ENCODE peak calls at places on chromosomes 11 and 22, in five cellular contexts. One of them, this sample, is unnamed.

GRCh38 chr22:41968601-41969000 is 642 bp upstream of the SEPTIN3 start:
- DNase-seq in progenitor cell of endocrine pancreas: no peak
- DNase-seq in body of pancreas: no peak
- DNase-seq in CD4-positive, alpha-beta T cell: no peak
- DNase-seq in pancreas: no peak
- DNase-seq in this sample: no peak

GRCh38 chr22:47695176-47695575 is 932.7 kb downstream of the TBC1D22A start:
- DNase-seq in progenitor cell of endocrine pancreas: no peak
- DNase-seq in body of pancreas: no peak
- DNase-seq in CD4-positive, alpha-beta T cell: no peak
- DNase-seq in pancreas: no peak
- DNase-seq in this sample: no peak

GRCh38 chr11:110200241-110200640 is 96.2 kb downstream of the RDX start:
- DNase-seq in progenitor cell of endocrine pancreas: no peak
- DNase-seq in body of pancreas: no peak
- DNase-seq in CD4-positive, alpha-beta T cell: no peak
- DNase-seq in pancreas: no peak
- DNase-seq in this sample: no peak

GRCh38 chr11:60899021-60899936 is 7.1 kb downstream of the PRPF19 start:
- DNase-seq in progenitor cell of endocrine pancreas: no peak
- DNase-seq in body of pancreas: peak; percentile 46
- DNase-seq in CD4-positive, alpha-beta T cell: no peak
- DNase-seq in pancreas: no peak
- DNase-seq in this sample: no peak

GRCh38 chr22:41919357-41920224 is 4.7 kb upstream of the SHISA8 start:
- DNase-seq in progenitor cell of endocrine pancreas: peak; percentile 46
- DNase-seq in body of pancreas: peak; percentile 56
- DNase-seq in CD4-positive, alpha-beta T cell: no peak
- DNase-seq in pancreas: peak; percentile 71
- DNase-seq in this sample: no peak

GRCh38 chr11:115128226-115128625 is 376.0 kb downstream of the CADM1 start:
- DNase-seq in progenitor cell of endocrine pancreas: no peak
- DNase-seq in body of pancreas: no peak
- DNase-seq in CD4-positive, alpha-beta T cell: no peak
- DNase-seq in pancreas: no peak
- DNase-seq in this sample: no peak

GRCh38 chr11:66068154-66068821 is 1.8 kb upstream of the PACS1 start:
- DNase-seq in progenitor cell of endocrine pancreas: peak; percentile 75
- DNase-seq in body of pancreas: peak; percentile 73
- DNase-seq in CD4-positive, alpha-beta T cell: peak; percentile 72
- DNase-seq in pancreas: peak; percentile 83
- DNase-seq in this sample: peak; percentile 84

GRCh38 chr11:35523861-35524260 is 1.6 kb downstream of the PAMR1 start:
- DNase-seq in progenitor cell of endocrine pancreas: no peak
- DNase-seq in body of pancreas: no peak
- DNase-seq in CD4-positive, alpha-beta T cell: no peak
- DNase-seq in pancreas: no peak
- DNase-seq in this sample: no peak

GRCh38 chr22:37464181-37464580 is 22.0 kb downstream of the MFNG start:
- DNase-seq in progenitor cell of endocrine pancreas: no peak
- DNase-seq in body of pancreas: no peak
- DNase-seq in CD4-positive, alpha-beta T cell: no peak
- DNase-seq in pancreas: no peak
- DNase-seq in this sample: no peak

GRCh38 chr11:36155770-36156485 is 133.3 kb downstream of the COMMD9 start:
- DNase-seq in progenitor cell of endocrine pancreas: no peak
- DNase-seq in body of pancreas: no peak
- DNase-seq in CD4-positive, alpha-beta T cell: no peak
- DNase-seq in pancreas: no peak
- DNase-seq in this sample: no peak

GRCh38 chr11:118618115-118618990 is 10.9 kb downstream of the PHLDB1 start:
- DNase-seq in progenitor cell of endocrine pancreas: no peak
- DNase-seq in body of pancreas: peak; percentile 36
- DNase-seq in CD4-positive, alpha-beta T cell: no peak
- DNase-seq in pancreas: peak; percentile 44
- DNase-seq in this sample: no peak

GRCh38 chr22:39255449-39256185 is 10.8 kb upstream of the PDGFB start:
- DNase-seq in progenitor cell of endocrine pancreas: no peak
- DNase-seq in body of pancreas: no peak
- DNase-seq in CD4-positive, alpha-beta T cell: no peak
- DNase-seq in pancreas: no peak
- DNase-seq in this sample: no peak
- TF ChIP-seq CTCF in progenitor cell of endocrine pancreas: no peak
- TF ChIP-seq CTCF in body of pancreas: no peak
- TF ChIP-seq CTCF in CD4-positive, alpha-beta T cell: no peak
- TF ChIP-seq CTCF in pancreas: no peak
- TF ChIP-seq CTCF in this sample: no peak

DNA sequence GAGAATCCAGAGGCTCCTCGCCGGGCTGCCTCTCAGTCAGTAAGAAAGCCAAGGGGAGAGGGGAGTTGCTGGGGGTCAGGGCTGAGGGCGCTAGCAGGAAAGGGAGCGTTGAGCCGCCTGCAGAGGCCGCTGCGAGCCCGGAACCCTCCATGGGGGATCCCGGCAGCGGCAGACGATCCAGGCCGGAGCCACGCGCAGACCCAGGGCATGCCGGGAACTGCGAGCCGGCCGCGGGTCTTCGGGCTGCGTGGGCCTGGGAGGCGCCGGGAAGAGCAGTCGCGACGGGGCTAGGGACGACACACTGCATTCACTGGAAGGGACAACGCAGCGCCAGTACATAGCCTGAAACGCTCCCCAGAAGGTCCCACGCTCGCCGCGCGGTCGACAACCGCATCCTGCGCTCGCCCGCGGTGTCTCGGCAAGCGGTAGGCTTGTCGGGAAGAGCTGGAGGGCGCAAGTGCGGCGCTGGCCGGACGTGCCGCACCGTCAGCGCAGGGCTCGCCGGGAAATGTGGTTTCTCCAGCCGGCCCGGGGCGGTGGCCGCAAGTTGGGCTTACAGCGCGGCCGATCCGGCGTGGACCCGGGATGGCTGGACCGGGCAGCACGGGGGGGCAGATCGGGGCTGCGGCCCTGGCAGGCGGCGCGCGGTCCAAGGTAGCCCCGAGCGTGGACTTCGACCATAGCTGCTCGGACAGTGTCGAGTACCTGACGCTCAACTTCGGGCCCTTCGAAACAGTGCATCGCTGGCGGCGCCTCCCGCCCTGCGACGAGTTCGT is at the start of gene LZTR1:
- DNase-seq in progenitor cell of endocrine pancreas: peak; percentile 58
- DNase-seq in body of pancreas: peak; percentile 80
- DNase-seq in CD4-positive, alpha-beta T cell: peak; percentile 57
- DNase-seq in pancreas: peak; percentile 93
- DNase-seq in this sample: peak; percentile 85
- TF ChIP-seq CTCF in progenitor cell of endocrine pancreas: peak; percentile 54
- TF ChIP-seq CTCF in body of pancreas: peak; percentile 49
- TF ChIP-seq CTCF in CD4-positive, alpha-beta T cell: peak; percentile 52
- TF ChIP-seq CTCF in pancreas: no peak
- TF ChIP-seq CTCF in this sample: peak; percentile 57

GRCh38 chr11:30758946-30759501 is 172.9 kb upstream of the MPPED2 start:
- DNase-seq in progenitor cell of endocrine pancreas: no peak
- DNase-seq in body of pancreas: no peak
- DNase-seq in CD4-positive, alpha-beta T cell: no peak
- DNase-seq in pancreas: no peak
- DNase-seq in this sample: no peak

GRCh38 chr11:30762188-30762587 is 176.0 kb upstream of the MPPED2 start:
- DNase-seq in progenitor cell of endocrine pancreas: no peak
- DNase-seq in body of pancreas: no peak
- DNase-seq in CD4-positive, alpha-beta T cell: no peak
- DNase-seq in pancreas: no peak
- DNase-seq in this sample: no peak

GRCh38 chr11:30753994-30754393 is 167.8 kb upstream of the MPPED2 start:
- DNase-seq in progenitor cell of endocrine pancreas: no peak
- DNase-seq in body of pancreas: no peak
- DNase-seq in CD4-positive, alpha-beta T cell: no peak
- DNase-seq in pancreas: no peak
- DNase-seq in this sample: no peak

GRCh38 chr11:30760341-30760740 is 174.2 kb upstream of the MPPED2 start:
- DNase-seq in progenitor cell of endocrine pancreas: no peak
- DNase-seq in body of pancreas: no peak
- DNase-seq in CD4-positive, alpha-beta T cell: no peak
- DNase-seq in pancreas: no peak
- DNase-seq in this sample: no peak

GRCh38 chr11:30758012-30758411 is 171.9 kb upstream of the MPPED2 start:
- DNase-seq in progenitor cell of endocrine pancreas: no peak
- DNase-seq in body of pancreas: no peak
- DNase-seq in CD4-positive, alpha-beta T cell: no peak
- DNase-seq in pancreas: no peak
- DNase-seq in this sample: no peak
- TF ChIP-seq CTCF in progenitor cell of endocrine pancreas: no peak
- TF ChIP-seq CTCF in body of pancreas: no peak
- TF ChIP-seq CTCF in CD4-positive, alpha-beta T cell: no peak
- TF ChIP-seq CTCF in pancreas: no peak
- TF ChIP-seq CTCF in this sample: no peak

GRCh38 chr11:69891421-69892236 is 72.4 kb upstream of the FGF3 start:
- DNase-seq in progenitor cell of endocrine pancreas: no peak
- DNase-seq in body of pancreas: no peak
- DNase-seq in CD4-positive, alpha-beta T cell: no peak
- DNase-seq in pancreas: no peak
- DNase-seq in this sample: no peak

GRCh38 chr11:69892237-69892985 is 73.2 kb upstream of the FGF3 start:
- DNase-seq in progenitor cell of endocrine pancreas: no peak
- DNase-seq in body of pancreas: no peak
- DNase-seq in CD4-positive, alpha-beta T cell: no peak
- DNase-seq in pancreas: no peak
- DNase-seq in this sample: no peak

GRCh38 chr11:69894126-69895047 is 75.2 kb upstream of the FGF3 start:
- DNase-seq in progenitor cell of endocrine pancreas: no peak
- DNase-seq in body of pancreas: no peak
- DNase-seq in CD4-positive, alpha-beta T cell: no peak
- DNase-seq in pancreas: peak; percentile 49
- DNase-seq in this sample: no peak

GRCh38 chr11:69893631-69894030 is 74.4 kb upstream of the FGF3 start:
- DNase-seq in progenitor cell of endocrine pancreas: no peak
- DNase-seq in body of pancreas: no peak
- DNase-seq in CD4-positive, alpha-beta T cell: no peak
- DNase-seq in pancreas: peak; percentile 31
- DNase-seq in this sample: no peak

DNA sequence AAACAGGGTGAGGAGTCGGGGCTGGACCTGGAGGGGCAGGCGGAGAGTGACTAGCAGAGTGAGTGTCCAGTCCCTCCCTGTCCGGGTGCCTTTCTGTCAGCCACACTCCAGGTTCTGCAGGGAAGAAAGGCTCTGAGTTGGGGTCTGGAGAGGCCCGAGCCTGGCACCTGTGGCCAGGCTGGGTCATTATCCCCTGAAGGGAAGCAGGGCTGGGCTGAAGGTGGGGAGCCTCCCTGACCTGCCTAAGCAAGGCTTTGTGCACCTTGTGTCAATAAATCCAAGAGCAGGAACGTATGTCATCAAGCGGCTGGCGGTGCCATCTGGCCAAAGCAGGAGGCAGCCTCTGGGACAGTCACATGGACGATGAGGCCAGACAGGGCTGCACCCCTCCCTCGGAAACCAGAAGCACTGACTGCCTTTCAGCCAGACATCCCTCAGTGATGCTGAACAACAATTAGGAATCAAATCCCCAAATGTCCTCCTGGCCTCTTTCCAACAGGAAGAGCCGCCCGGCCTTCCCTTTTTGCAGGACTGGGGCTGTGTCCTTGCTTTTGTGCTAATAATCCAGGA is 73.9 kb upstream of the FGF3 start:
- DNase-seq in progenitor cell of endocrine pancreas: no peak
- DNase-seq in body of pancreas: peak; percentile 49
- DNase-seq in CD4-positive, alpha-beta T cell: no peak
- DNase-seq in pancreas: no peak
- DNase-seq in this sample: no peak
- TF ChIP-seq CTCF in progenitor cell of endocrine pancreas: no peak
- TF ChIP-seq CTCF in body of pancreas: no peak
- TF ChIP-seq CTCF in CD4-positive, alpha-beta T cell: no peak
- TF ChIP-seq CTCF in pancreas: no peak
- TF ChIP-seq CTCF in this sample: no peak

GRCh38 chr11:75425422-75425821 is 7.6 kb downstream of the KLHL35 start:
- DNase-seq in progenitor cell of endocrine pancreas: no peak
- DNase-seq in body of pancreas: no peak
- DNase-seq in CD4-positive, alpha-beta T cell: no peak
- DNase-seq in pancreas: peak; percentile 60
- DNase-seq in this sample: no peak
- TF ChIP-seq CTCF in progenitor cell of endocrine pancreas: peak; percentile 41
- TF ChIP-seq CTCF in body of pancreas: no peak
- TF ChIP-seq CTCF in CD4-positive, alpha-beta T cell: no peak
- TF ChIP-seq CTCF in pancreas: no peak
- TF ChIP-seq CTCF in this sample: peak; percentile 26

GRCh38 chr11:117565709-117566108 is 231.3 kb downstream of the DSCAML1 start:
- DNase-seq in progenitor cell of endocrine pancreas: no peak
- DNase-seq in body of pancreas: no peak
- DNase-seq in CD4-positive, alpha-beta T cell: no peak
- DNase-seq in pancreas: peak; percentile 12
- DNase-seq in this sample: no peak
- TF ChIP-seq CTCF in progenitor cell of endocrine pancreas: no peak
- TF ChIP-seq CTCF in body of pancreas: no peak
- TF ChIP-seq CTCF in CD4-positive, alpha-beta T cell: no peak
- TF ChIP-seq CTCF in pancreas: no peak
- TF ChIP-seq CTCF in this sample: no peak

GRCh38 chr22:22810471-22810870 is 77.1 kb upstream of the IGLL5 start:
- DNase-seq in progenitor cell of endocrine pancreas: no peak
- DNase-seq in body of pancreas: no peak
- DNase-seq in CD4-positive, alpha-beta T cell: no peak
- DNase-seq in pancreas: no peak
- DNase-seq in this sample: peak; percentile 64

GRCh38 chr22:22812031-22812905 is 75.3 kb upstream of the IGLL5 start:
- DNase-seq in progenitor cell of endocrine pancreas: no peak
- DNase-seq in body of pancreas: no peak
- DNase-seq in CD4-positive, alpha-beta T cell: no peak
- DNase-seq in pancreas: no peak
- DNase-seq in this sample: peak; percentile 39

GRCh38 chr22:22811016-22812009 is 76.3 kb upstream of the IGLL5 start:
- DNase-seq in progenitor cell of endocrine pancreas: no peak
- DNase-seq in body of pancreas: no peak
- DNase-seq in CD4-positive, alpha-beta T cell: no peak
- DNase-seq in pancreas: no peak
- DNase-seq in this sample: peak; percentile 39

GRCh38 chr22:22813126-22814075 is 74.2 kb upstream of the IGLL5 start:
- DNase-seq in progenitor cell of endocrine pancreas: no peak
- DNase-seq in body of pancreas: no peak
- DNase-seq in CD4-positive, alpha-beta T cell: no peak
- DNase-seq in pancreas: no peak
- DNase-seq in this sample: peak; percentile 45

DNA sequence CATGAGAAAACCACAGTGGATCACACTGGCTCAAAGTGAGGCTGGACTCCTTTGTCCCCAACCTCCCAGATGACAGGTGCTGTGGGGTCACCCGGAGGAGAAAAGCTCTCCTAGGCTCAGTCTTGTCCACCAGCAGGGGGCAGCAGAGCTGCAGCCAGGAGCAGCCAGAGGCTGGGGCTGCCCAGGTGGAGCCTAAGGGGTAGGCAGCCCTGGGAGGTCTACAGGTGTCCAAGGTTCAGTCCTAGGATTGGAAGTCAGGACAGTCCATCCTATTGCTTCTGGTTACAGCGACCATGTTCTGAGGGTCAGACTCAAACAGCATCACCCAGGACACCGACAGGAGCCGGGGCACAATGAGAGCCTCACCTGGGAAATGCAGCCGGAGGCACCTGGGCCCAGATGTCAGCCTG is 77.6 kb upstream of the IGLL5 start:
- DNase-seq in progenitor cell of endocrine pancreas: peak; percentile 63
- DNase-seq in body of pancreas: peak; percentile 45
- DNase-seq in CD4-positive, alpha-beta T cell: peak; percentile 87
- DNase-seq in pancreas: peak; percentile 86
- DNase-seq in this sample: peak; percentile 71
- TF ChIP-seq CTCF in progenitor cell of endocrine pancreas: peak; percentile 92
- TF ChIP-seq CTCF in body of pancreas: peak; percentile 42
- TF ChIP-seq CTCF in CD4-positive, alpha-beta T cell: no peak
- TF ChIP-seq CTCF in pancreas: peak; percentile 66
- TF ChIP-seq CTCF in this sample: peak; percentile 84